ENCODE peak calls at places on chromosome 9, in four cellular contexts. P is activated CD4-positive, alpha-beta T cell treated with anti-CD3 and anti-CD28 coated beads, Interleukin-2, amount 50 U/mL, for 1 hour; Z is mucosa of gallbladder; J is neural progenitor cell. Q is an unnamed sample.

GRCh38 chr9:19788152-19788551 is 685 bp downstream of the SLC24A2 start:
- DNase-seq in P (no peak), Z (no peak), J (peak; percentile 83), Q (peak; percentile 31)

GRCh38 chr9:124769451-124770358 is 1.4 kb downstream of the NR6A1 start:
- DNase-seq in P (peak; percentile 16), Z (no peak), J (peak; percentile 67), Q (no peak)

GRCh38 chr9:34664281-34665108 is 2.0 kb upstream of the CCL27 start:
- DNase-seq in P (peak; percentile 62), Z (peak; percentile 85), J (peak; percentile 86), Q (peak; percentile 83)

GRCh38 chr9:12426198-12426864 is 266.9 kb upstream of the TYRP1 start:
- DNase-seq in P (no peak), Z (no peak), J (peak; percentile 38), Q (peak; percentile 28)

GRCh38 chr9:114908796-114909448 is 21.5 kb downstream of the TNFSF8 start:
- DNase-seq in P (no peak), Z (no peak), J (no peak), Q (no peak)

GRCh38 chr9:114452219-114453169 is 52.8 kb downstream of the WHRN start:
- DNase-seq in P (peak; percentile 26), Z (no peak), J (no peak), Q (no peak)

GRCh38 chr9:116421006-116421538 is 266.0 kb upstream of the TRIM32 start:
- DNase-seq in P (no peak), Z (no peak), J (no peak), Q (no peak)

GRCh38 chr9:108117775-108118174 is 628.2 kb upstream of the KLF4 start:
- DNase-seq in P (no peak), Z (no peak), J (peak; percentile 8), Q (no peak)

GRCh38 chr9:137917116-137917515 is 39.5 kb downstream of the CACNA1B start:
- DNase-seq in P (no peak), Z (no peak), J (no peak), Q (no peak)

Q was measured in pons.